ENCODE peak calls at places on chromosomes 7 and 10, in four cellular contexts. Y is mammary epithelial cell, W is ovary, N is endothelial cell of umbilical vein. Z is an unnamed sample.

GRCh38 chr7:64300641-64301405 is 12.9 kb upstream of the ZNF736 start:
- DNase-seq in Y (peak; percentile 71), W (no peak), N (no peak), Z (no peak)

GRCh38 chr7:146565872-146566271 is 449.3 kb downstream of the CNTNAP2 start:
- DNase-seq in Y (no peak), W (no peak), N (no peak), Z (no peak)

GRCh38 chr7:44634187-44634838 is 27.9 kb downstream of the OGDH start:
- DNase-seq in Y (no peak), W (no peak), N (peak; percentile 39), Z (no peak)

GRCh38 chr7:45679516-45679915 is 105.3 kb downstream of the ADCY1 start:
- DNase-seq in Y (no peak), W (no peak), N (no peak), Z (no peak)

GRCh38 chr10:68602434-68602833 is 42.3 kb downstream of the TET1 start:
- DNase-seq in Y (no peak), W (no peak), N (no peak), Z (no peak)

GRCh38 chr10:118682518-118682917 is 72.3 kb downstream of the CACUL1 start:
- DNase-seq in Y (no peak), W (no peak), N (no peak), Z (no peak)

GRCh38 chr7:16634292-16634738 is 11.2 kb downstream of the ANKMY2 start:
- DNase-seq in Y (no peak), W (no peak), N (no peak), Z (no peak)

GRCh38 chr10:122116331-122116730 is 127.4 kb downstream of the TACC2 start:
- DNase-seq in Y (peak; percentile 24), W (no peak), N (peak; percentile 93), Z (no peak)

GRCh38 chr10:83078160-83078559 is 1061.1 kb upstream of the GHITM start:
- DNase-seq in Y (peak; percentile 34), W (no peak), N (peak; percentile 80), Z (peak; percentile 29)

GRCh38 chr10:132142396-132143161 is 44.2 kb upstream of the DPYSL4 start:
- DNase-seq in Y (peak; percentile 8), W (peak; percentile 68), N (no peak), Z (no peak)

GRCh38 chr7:106143711-106144347 is 31.7 kb upstream of the SYPL1 start:
- DNase-seq in Y (no peak), W (no peak), N (no peak), Z (no peak)

GRCh38 chr10:110241407-110241806 is 34.0 kb downstream of the MXI1 start:
- DNase-seq in Y (no peak), W (no peak), N (no peak), Z (no peak)

DNA sequence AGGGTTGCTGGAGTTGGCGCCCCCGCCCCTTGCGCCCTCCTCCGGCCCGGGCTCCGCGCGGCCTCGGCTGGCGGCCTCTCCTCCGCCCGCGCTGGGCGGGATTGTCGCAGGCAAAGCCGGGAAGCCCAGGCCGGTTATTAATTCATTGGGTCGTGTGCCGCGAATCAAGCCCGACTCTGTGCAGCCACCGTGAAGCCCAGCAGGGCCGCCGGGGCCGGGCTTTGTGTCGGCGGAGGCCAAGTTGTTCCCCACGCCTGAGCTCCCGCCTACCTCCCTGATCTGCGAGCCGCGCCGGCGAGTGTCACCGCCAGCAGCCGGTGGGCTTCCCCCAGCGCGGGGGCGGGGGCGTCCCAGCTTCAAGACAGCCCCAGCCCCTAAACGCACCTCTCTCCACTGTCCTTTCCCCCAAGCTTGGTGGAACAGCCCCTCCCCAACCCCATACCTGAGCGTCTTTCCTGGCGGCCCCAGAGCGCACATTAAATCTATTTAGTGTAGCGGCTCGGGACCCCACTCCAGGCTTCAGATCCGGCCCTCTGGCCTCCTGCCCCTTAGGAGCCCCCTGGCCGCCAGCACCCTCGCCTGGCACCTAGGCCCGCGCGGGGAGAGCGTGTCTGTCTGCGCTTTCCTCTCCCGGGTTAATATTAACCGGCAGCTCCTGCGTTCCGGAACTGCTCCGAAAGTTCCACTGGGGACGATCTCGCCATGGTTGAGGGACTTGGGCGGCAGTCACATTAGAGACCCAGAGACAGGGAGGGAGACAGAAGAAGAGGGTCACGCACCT is 3.5 kb downstream of the SHH start:
- DNase-seq in Y (no peak), W (no peak), N (no peak), Z (no peak)
- H3K4me1 ChIP-seq in Y (peaks cover 31% of the 10 kb centered on the region), W (peaks cover 3% of the 10 kb centered on the region), N (peaks cover 25% of the 10 kb centered on the region), Z (peaks cover 4% of the 10 kb centered on the region)

DNA sequence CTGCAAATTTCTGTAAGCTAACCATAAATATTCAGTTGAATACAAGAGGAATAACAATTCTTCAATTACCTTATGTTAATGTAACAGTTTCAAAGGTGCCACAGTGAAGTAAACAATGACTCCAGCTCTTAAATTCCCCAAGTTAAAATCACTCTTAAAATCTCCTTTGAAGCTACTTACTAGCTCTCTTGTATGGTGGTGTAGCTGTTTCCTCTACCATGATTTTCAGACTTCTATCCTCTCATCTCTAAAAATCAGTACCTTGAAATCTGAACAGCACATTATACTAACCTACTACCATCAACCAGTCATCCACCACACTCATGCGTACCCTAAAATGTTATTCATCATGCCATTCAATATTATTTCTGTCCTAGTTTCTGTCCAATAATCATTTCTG is 29.6 kb downstream of the JMJD1C start:
- DNase-seq in Y (no peak), W (no peak), N (no peak), Z (no peak)
- H3K4me1 ChIP-seq in Y (peaks cover 24% of the 10 kb centered on the region), W (peaks cover 9% of the 10 kb centered on the region), N (peaks cover 59% of the 10 kb centered on the region), Z (peaks cover 7% of the 10 kb centered on the region)

GRCh38 chr7:99453105-99453504 is 12.9 kb downstream of the ATP5MF start:
- DNase-seq in Y (no peak), W (no peak), N (no peak), Z (no peak)
- H3K4me1 ChIP-seq in Y (no peaks in the 10 kb centered on the region), W (no peaks in the 10 kb centered on the region), N (no peaks in the 10 kb centered on the region), Z (no peaks in the 10 kb centered on the region)

GRCh38 chr7:143003393-143004051 is 23.4 kb downstream of the OR9A2 start:
- DNase-seq in Y (peak; percentile 27), W (no peak), N (peak; percentile 62), Z (peak; percentile 13)

GRCh38 chr7:143002856-143003255 is 24.1 kb downstream of the OR9A2 start:
- DNase-seq in Y (no peak), W (no peak), N (no peak), Z (no peak)

GRCh38 chr7:143002106-143002505 is 24.8 kb downstream of the OR9A2 start:
- DNase-seq in Y (peak; percentile 9), W (no peak), N (peak; percentile 26), Z (peak; percentile 11)

GRCh38 chr7:143008007-143008901 is 18.7 kb downstream of the OR9A2 start:
- DNase-seq in Y (peak; percentile 32), W (peak; percentile 77), N (peak; percentile 62), Z (peak; percentile 76)

DNA sequence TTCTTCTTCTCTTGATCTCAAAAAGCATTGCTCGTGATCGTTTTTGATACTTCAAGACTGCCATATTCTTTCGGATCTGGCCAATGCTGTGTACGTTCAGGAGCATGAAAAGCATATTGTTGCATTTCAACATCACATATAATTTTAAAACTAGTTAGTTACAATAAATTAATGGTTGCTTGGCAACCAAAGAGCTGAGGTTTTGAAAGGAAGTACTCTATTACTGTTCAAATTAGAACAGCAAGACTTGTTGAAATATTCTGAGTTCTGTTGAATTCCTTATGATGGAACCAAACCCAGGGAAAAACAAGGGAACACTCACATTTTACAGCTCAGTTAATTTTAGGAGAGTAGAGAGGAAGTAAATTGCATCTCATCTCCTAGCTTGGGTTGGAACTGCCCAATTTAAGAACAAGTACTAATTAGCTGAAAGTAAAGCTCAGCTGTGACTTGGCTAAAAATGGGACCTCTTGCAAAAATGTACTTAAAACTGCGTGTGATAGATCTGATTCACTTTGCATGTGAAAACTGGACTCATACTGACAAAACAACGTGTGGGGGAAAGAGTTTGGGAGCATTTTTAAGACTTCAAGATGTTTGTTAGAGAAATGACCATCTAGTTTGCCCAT is 21.2 kb downstream of the OR9A2 start:
- DNase-seq in Y (no peak), W (no peak), N (no peak), Z (no peak)
- H3K4me1 ChIP-seq in Y (no peaks in the 10 kb centered on the region), W (no peaks in the 10 kb centered on the region), N (peaks cover 3% of the 10 kb centered on the region), Z (no peaks in the 10 kb centered on the region)

Z was measured in iPS DF 6.9.